ENCODE peak calls at places on chromosome 11, in four cellular contexts. I is DND-41, X is mesendoderm, R is heart right ventricle. B is an unnamed sample. For H3K4me1, the result is how much of the 10 kb centered on the place peaks cover.

GRCh38 chr11:16395601-16396000 is 39.3 kb upstream of the SOX6 start:
- DNase-seq in I (no peak), R (no peak), X (no peak), B (no peak)

GRCh38 chr11:112485280-112485679 is 224.6 kb upstream of the PLET1 start:
- DNase-seq in X (peak), I (no peak), R (no peak), B (no peak)

GRCh38 chr11:1843098-1843473 is 4.3 kb downstream of the TNNI2 start:
- DNase-seq in X (no peak), I (no peak), R (no peak), B (no peak)

GRCh38 chr11:38553033-38553432 is 1955.0 kb upstream of the RAG2 start:
- DNase-seq in R (no peak), I (no peak), X (no peak), B (no peak)

GRCh38 chr11:23288001-23288783 is 427.9 kb upstream of the CCDC179 start:
- DNase-seq in R (no peak), X (no peak), I (no peak), B (no peak)

GRCh38 chr11:93444671-93445073 is 98.5 kb downstream of the SMCO4 start:
- DNase-seq in X (peak), R (no peak), I (peak), B (no peak)

GRCh38 chr11:101807521-101807920 is 107.3 kb upstream of the CEP126 start:
- DNase-seq in X (no peak), R (no peak), I (no peak), B (no peak)

GRCh38 chr11:88308576-88308975 is 29.0 kb downstream of the CTSC start:
- DNase-seq in I (no peak), X (peak), R (no peak), B (no peak)

GRCh38 chr11:79030448-79030847 is 410.4 kb downstream of the TENM4 start:
- DNase-seq in I (no peak), X (no peak), R (no peak), B (no peak)

GRCh38 chr11:83523676-83524075 is 237.5 kb upstream of the CCDC90B start:
- DNase-seq in X (peak), R (no peak), I (no peak), B (no peak)

GRCh38 chr11:82786001-82786400 is 52.3 kb upstream of the FAM181B start:
- DNase-seq in I (no peak), X (no peak), R (no peak), B (no peak)

GRCh38 chr11:75790986-75791385 is 22.4 kb downstream of the DGAT2 start:
- DNase-seq in I (no peak), R (no peak), X (no peak), B (no peak)

GRCh38 chr11:124799384-124800225 is 601 bp downstream of the MSANTD2 start:
- DNase-seq in R (peak), X (peak), I (peak), B (peak)

GRCh38 chr11:118126082-118126838 is 26.4 kb downstream of the SCN4B start:
- DNase-seq in R (no peak), I (no peak), X (peak), B (no peak)

GRCh38 chr11:66413167-66413566 is 7.7 kb upstream of the NPAS4 start:
- DNase-seq in X (no peak), I (no peak), R (no peak), B (no peak)

GRCh38 chr11:36699271-36699670 is 101.2 kb upstream of the RAG2 start:
- DNase-seq in I (peak), R (no peak), X (no peak), B (no peak)

GRCh38 chr11:130427581-130428211 is 713 bp downstream of the ADAMTS8 start:
- DNase-seq in R (no peak), X (peak), I (no peak), B (no peak)

GRCh38 chr11:128921790-128922189 is 20.9 kb downstream of the TP53AIP1 start:
- DNase-seq in R (no peak), X (no peak), I (no peak), B (no peak)

GRCh38 chr11:48150213-48150612 is 66.4 kb upstream of the OR4B1 start:
- DNase-seq in I (no peak), R (no peak), X (no peak), B (no peak)

GRCh38 chr11:65895482-65895981 is 4.7 kb downstream of the FOSL1 start:
- DNase-seq in I (no peak), R (no peak), X (no peak), B (no peak)

GRCh38 chr11:74696932-74697687 is 34.1 kb downstream of the CHRDL2 start:
- DNase-seq in I (no peak), R (peak), X (peak), B (no peak)

GRCh38 chr11:62671604-62672528 is at the start of the genes LBHD1 and UQCC3:
- DNase-seq in R (peak), X (peak), I (peak), B (peak)

GRCh38 chr11:1896895-1897294 is 5.2 kb upstream of the PRR33 start:
- DNase-seq in R (no peak), X (no peak), I (no peak), B (no peak)

GRCh38 chr11:47616726-47617416 is 22.7 kb upstream of the C1QTNF4 start:
- DNase-seq in X (peak), R (peak), I (peak), B (peak)

GRCh38 chr11:10272132-10272531 is 21.9 kb downstream of the SBF2 start:
- DNase-seq in X (no peak), I (no peak), R (no peak), B (no peak)

GRCh38 chr11:83816572-83817187 is 530.5 kb upstream of the CCDC90B start:
- DNase-seq in X (no peak), R (no peak), I (no peak), B (peak)

GRCh38 chr11:69666261-69666660 is 8.9 kb downstream of the LTO1 start:
- DNase-seq in I (no peak), X (no peak), R (no peak), B (no peak)

GRCh38 chr11:46649180-46649738 is 31.9 kb downstream of the ATG13 start:
- DNase-seq in R (peak), I (no peak), X (peak), B (no peak)

GRCh38 chr11:116115801-116116200 is 611.6 kb upstream of the CADM1 start:
- DNase-seq in I (no peak), R (no peak), X (no peak), B (no peak)

GRCh38 chr11:74849525-74850391 is 99.1 kb downstream of the XRRA1 start:
- DNase-seq in X (peak), R (peak), I (no peak), B (no peak)

GRCh38 chr11:60790726-60791125 is 5.6 kb downstream of the MS4A10 start:
- DNase-seq in R (no peak), I (no peak), X (no peak), B (no peak)

GRCh38 chr11:71930556-71931244 is 1.9 kb downstream of the RNF121 start:
- DNase-seq in R (no peak), I (no peak), X (no peak), B (no peak)

GRCh38 chr11:71933141-71933933 is 4.5 kb downstream of the RNF121 start:
- DNase-seq in X (no peak), R (no peak), I (no peak), B (no peak)

GRCh38 chr11:71928739-71929443 is at the start of gene RNF121:
- DNase-seq in R (peak), X (peak), I (peak), B (peak)

GRCh38 chr11:71929491-71929890 is 645 bp downstream of the RNF121 start:
- DNase-seq in R (no peak), I (no peak), X (no peak), B (no peak)

GRCh38 chr11:71931245-71931602 is 2.4 kb downstream of the RNF121 start:
- DNase-seq in X (no peak), I (no peak), R (no peak), B (no peak)
- H3K4me1 ChIP-seq in X (under half), I (under half), R (half or more), B (under half)

GRCh38 chr11:113873241-113873626 is 2.1 kb downstream of the USP28 start:
- DNase-seq in I (no peak), R (peak), X (peak), B (no peak)
- H3K27ac ChIP-seq in I (no peak), R (peak), X (no peak), B (no peak)

DNA sequence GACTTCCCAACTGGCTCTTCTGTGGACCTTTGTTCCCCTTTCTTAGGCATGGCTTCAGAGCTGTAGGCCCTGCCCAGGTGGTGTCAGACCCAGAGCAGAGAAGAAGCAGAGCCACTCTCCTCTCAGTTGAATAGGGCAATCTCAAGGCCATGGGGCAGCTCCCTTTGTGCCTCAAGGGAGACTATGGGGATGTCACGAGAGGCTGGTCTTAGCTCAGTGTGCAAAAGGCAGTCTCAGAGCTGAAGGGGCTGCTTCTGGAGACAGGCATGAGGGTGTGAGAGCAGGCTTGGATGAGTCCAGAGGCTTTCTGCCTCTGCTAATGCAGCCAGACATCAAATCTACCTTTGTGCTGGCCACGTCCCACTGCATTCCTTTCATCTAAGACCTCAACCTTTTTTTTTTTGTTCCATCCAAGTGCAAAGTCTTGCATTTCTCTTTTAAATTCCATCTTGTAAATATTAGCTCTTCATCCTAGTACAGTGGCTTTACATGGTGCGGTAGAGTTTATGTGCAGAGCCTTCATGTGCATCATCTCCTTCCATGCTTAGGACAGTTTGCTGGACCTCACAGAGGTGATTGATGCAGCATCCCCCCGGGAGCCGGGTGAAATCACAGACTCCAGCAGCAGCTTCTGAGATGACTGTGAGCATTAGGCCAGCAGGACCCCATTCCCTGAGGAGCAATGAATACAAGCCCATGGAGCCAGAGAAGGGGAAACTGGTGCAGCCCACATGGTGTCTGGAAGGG is 34.2 kb upstream of the FCHSD2 start:
- DNase-seq in X (no peak), R (no peak), I (no peak), B (no peak)
- H3K4me1 ChIP-seq in X (under half), R (half or more), I (under half), B (under half)

GRCh38 chr11:35043933-35044332 is 95.0 kb upstream of the CD44 start:
- DNase-seq in R (peak), I (no peak), X (no peak), B (no peak)

GRCh38 chr11:35049906-35050531 is 89.0 kb upstream of the CD44 start:
- DNase-seq in R (no peak), X (no peak), I (no peak), B (no peak)

GRCh38 chr11:35047179-35047578 is 91.8 kb upstream of the CD44 start:
- DNase-seq in I (peak), X (no peak), R (no peak), B (no peak)

GRCh38 chr11:35045219-35045819 is 93.7 kb upstream of the CD44 start:
- DNase-seq in I (peak), X (no peak), R (no peak), B (no peak)

GRCh38 chr11:35046606-35047005 is 92.4 kb upstream of the CD44 start:
- DNase-seq in R (no peak), I (no peak), X (no peak), B (no peak)
- H3K27ac ChIP-seq in R (no peak), I (peak), X (no peak), B (no peak)

GRCh38 chr11:3161309-3161708 is 3.8 kb downstream of the OSBPL5 start:
- DNase-seq in I (no peak), X (no peak), R (no peak), B (no peak)
- H3K4me1 ChIP-seq in I (half or more), X (under half), R (half or more), B (under half)

GRCh38 chr11:32435947-32436750 is 810 bp upstream of the WT1 start:
- DNase-seq in X (peak), I (no peak), R (peak), B (no peak)

GRCh38 chr11:32435152-32435480 is 223 bp downstream of the WT1 start:
- DNase-seq in X (no peak), R (no peak), I (no peak), B (no peak)

GRCh38 chr11:32434387-32435151 is 770 bp downstream of the WT1 start:
- DNase-seq in X (peak), I (no peak), R (peak), B (no peak)

GRCh38 chr11:32436751-32437405 is 1.5 kb upstream of the WT1 start:
- DNase-seq in X (peak), R (no peak), I (no peak), B (no peak)

GRCh38 chr11:32435511-32435946 is at the start of gene WT1:
- DNase-seq in R (peak), X (peak), I (no peak), B (no peak)
- H3K27ac ChIP-seq in R (peak), X (no peak), I (peak), B (no peak)